ENCODE peak calls at places on chromosomes 13 and 19, in six cellular contexts. V is coronary artery, R is Calu3, F is HCT116, G is bronchial epithelial cell, C is ascending aorta. E is an unnamed sample.

GRCh38 chr13:47415048-47415447 is 518.2 kb upstream of the HTR2A start:
- DNase-seq in F (no peak), G (no peak), V (no peak), C (no peak), R (no peak), E (no peak)

GRCh38 chr13:95137096-95137495 is 164.2 kb downstream of the ABCC4 start:
- DNase-seq in V (no peak), R (no peak), G (peak; percentile 21), F (no peak), C (no peak), E (no peak)

GRCh38 chr19:23785982-23786381 is 27.3 kb upstream of the ZNF681 start:
- DNase-seq in R (no peak), F (no peak), G (no peak), V (no peak), C (no peak), E (no peak)

GRCh38 chr19:40219721-40220276 is 1.6 kb upstream of the TTC9B start:
- DNase-seq in G (peak; percentile 90), F (peak; percentile 76), V (no peak), C (no peak), R (peak; percentile 78), E (no peak)

GRCh38 chr19:29487432-29487831 is 38.4 kb upstream of the VSTM2B start:
- DNase-seq in C (no peak), V (no peak), R (no peak), F (no peak), G (no peak), E (peak; percentile 62)

GRCh38 chr19:3125900-3126524 is 9.8 kb upstream of the GNA15 start:
- DNase-seq in C (no peak), F (peak; percentile 60), V (no peak), G (peak; percentile 38), R (peak; percentile 79), E (no peak)

GRCh38 chr19:40358773-40359172 is 10.3 kb downstream of the PLD3 start:
- DNase-seq in F (no peak), G (no peak), V (no peak), C (peak; percentile 33), R (no peak), E (no peak)

GRCh38 chr13:113297370-113297871 is 382 bp downstream of the LAMP1 start:
- DNase-seq in G (peak; percentile 26), C (no peak), V (peak; percentile 79), R (no peak), F (no peak), E (peak; percentile 86)

GRCh38 chr19:34155686-34156085 is 16.6 kb upstream of the LSM14A start:
- DNase-seq in C (no peak), G (peak; percentile 15), F (no peak), V (no peak), R (no peak), E (no peak)

GRCh38 chr19:47469719-47470118 is 2.0 kb downstream of the SLC8A2 start:
- DNase-seq in C (no peak), R (no peak), F (no peak), G (no peak), V (no peak), E (no peak)

GRCh38 chr13:45352031-45352430 is 11.0 kb upstream of the TPT1 start:
- DNase-seq in G (peak; percentile 89), V (no peak), F (no peak), R (no peak), C (no peak), E (no peak)

GRCh38 chr19:44072543-44073401 is 813 bp downstream of the ZNF284 start:
- DNase-seq in V (no peak), C (no peak), F (no peak), G (peak; percentile 14), R (peak; percentile 7), E (no peak)

GRCh38 chr19:4748589-4748988 is 24.9 kb upstream of the DPP9 start:
- DNase-seq in F (no peak), R (no peak), G (no peak), V (no peak), C (no peak), E (no peak)

GRCh38 chr13:27607125-27607524 is 13.2 kb downstream of the LNX2 start:
- DNase-seq in C (no peak), G (peak; percentile 87), F (peak; percentile 56), R (peak; percentile 26), V (no peak), E (no peak)

GRCh38 chr19:23766951-23767350 is 8.3 kb upstream of the ZNF681 start:
- DNase-seq in R (no peak), F (no peak), C (no peak), V (no peak), G (no peak), E (no peak)

GRCh38 chr19:52658595-52658994 is 20.4 kb upstream of the ZNF83 start:
- DNase-seq in C (no peak), R (no peak), G (no peak), V (no peak), F (no peak), E (no peak)

GRCh38 chr19:4508698-4509097 is 9.6 kb downstream of the PLIN4 start:
- DNase-seq in V (no peak), F (no peak), C (no peak), R (no peak), G (no peak), E (no peak)

GRCh38 chr19:32296694-32297093 is 48.7 kb upstream of the ZNF507 start:
- DNase-seq in F (no peak), R (no peak), G (no peak), V (no peak), C (no peak), E (no peak)

GRCh38 chr13:59360108-59360507 is 803.6 kb downstream of the DIAPH3 start:
- DNase-seq in C (no peak), R (no peak), G (no peak), F (no peak), V (no peak), E (no peak)

GRCh38 chr19:30180691-30181090 is 191.5 kb upstream of the ZNF536 start:
- DNase-seq in R (no peak), F (no peak), C (no peak), G (no peak), V (no peak), E (no peak)

GRCh38 chr13:95588134-95588533 is 35.6 kb downstream of the CLDN10 start:
- DNase-seq in G (peak; percentile 94), F (no peak), V (no peak), C (no peak), R (no peak), E (no peak)

GRCh38 chr19:5166262-5166661 is 174.3 kb downstream of the PTPRS start:
- DNase-seq in F (no peak), G (peak; percentile 65), V (no peak), C (no peak), R (no peak), E (no peak)

GRCh38 chr19:2255112-2255845 is 938 bp downstream of the JSRP1 start:
- DNase-seq in V (no peak), C (no peak), F (no peak), G (no peak), R (no peak), E (no peak)

GRCh38 chr13:76764429-76764828 is 121.8 kb downstream of the KCTD12 start:
- DNase-seq in C (peak; percentile 20), F (no peak), R (peak; percentile 1), V (peak; percentile 75), G (peak; percentile 30), E (no peak)

GRCh38 chr13:21948781-21949474 is 278.1 kb downstream of the FGF9 start:
- DNase-seq in R (no peak), C (no peak), G (no peak), V (no peak), F (no peak), E (no peak)

GRCh38 chr13:39602277-39602613 is 748 bp downstream of the LHFPL6 start:
- DNase-seq in R (no peak), V (no peak), G (no peak), C (no peak), F (no peak), E (no peak)

GRCh38 chr13:110302154-110302553 is 4.8 kb downstream of the COL4A1 start:
- DNase-seq in V (no peak), F (no peak), G (no peak), R (no peak), C (no peak), E (no peak)

GRCh38 chr13:19713186-19713965 is 69.4 kb downstream of the PSPC1 start:
- DNase-seq in G (peak; percentile 57), V (no peak), C (no peak), R (no peak), F (no peak), E (no peak)

GRCh38 chr19:36114763-36115452 is at the start of gene POLR2I:
- DNase-seq in R (peak; percentile 99), C (peak; percentile 100), V (peak; percentile 100), F (peak; percentile 99), G (peak; percentile 98), E (peak; percentile 100)
- TF ChIP-seq CTCF in R (no peak), C (no peak), V (no peak), F (no peak), G (no peak), E (no peak)

DNA sequence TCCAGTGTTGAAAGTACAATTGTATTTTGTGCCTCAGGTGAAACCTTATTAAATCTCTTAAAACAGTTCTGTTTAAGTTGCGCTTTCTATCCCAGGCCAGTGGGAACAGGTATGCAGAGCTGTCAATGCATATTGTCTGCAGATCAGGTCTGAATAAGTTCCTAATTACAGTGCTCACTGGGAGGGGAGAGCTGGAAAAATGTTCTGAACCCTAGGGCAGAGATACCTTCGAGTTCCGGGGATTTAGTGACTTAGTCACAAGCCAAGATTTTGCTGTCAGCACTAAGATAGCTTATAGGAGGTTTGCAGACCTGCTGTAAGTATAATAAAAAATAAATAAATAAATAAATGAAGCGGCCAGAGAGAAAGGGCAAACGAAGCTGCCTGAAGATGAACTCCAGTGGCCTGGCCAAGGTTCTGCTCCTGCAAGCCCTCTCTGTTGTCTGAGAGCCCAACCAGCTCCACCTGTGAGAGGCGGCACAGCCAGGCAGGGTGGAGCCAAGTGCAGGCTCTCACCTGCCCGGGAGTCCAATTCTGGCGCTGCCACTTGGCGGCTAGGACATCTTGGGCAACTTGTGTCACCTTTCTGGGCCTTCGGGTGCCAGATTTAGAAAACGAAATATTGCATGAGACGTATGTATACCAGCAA is 97.9 kb upstream of the SLC7A1 start:
- DNase-seq in V (peak; percentile 41), R (peak; percentile 44), C (no peak), F (no peak), G (peak; percentile 50), E (peak; percentile 78)
- TF ChIP-seq CTCF in V (no peak), R (no peak), C (no peak), F (no peak), G (no peak), E (no peak)

GRCh38 chr19:41933693-41934426 is 5.6 kb upstream of the ERFL start:
- DNase-seq in G (no peak), R (no peak), F (no peak), V (no peak), C (no peak), E (no peak)

GRCh38 chr19:41933131-41933458 is 4.8 kb upstream of the ERFL start:
- DNase-seq in G (no peak), R (no peak), V (no peak), F (no peak), C (no peak), E (no peak)

GRCh38 chr19:41935781-41936415 is 7.6 kb upstream of the ERFL start:
- DNase-seq in G (no peak), R (no peak), V (no peak), F (no peak), C (no peak), E (no peak)

GRCh38 chr19:41936416-41936850 is 8.2 kb upstream of the ERFL start:
- DNase-seq in R (no peak), F (no peak), G (peak; percentile 55), C (no peak), V (no peak), E (no peak)

GRCh38 chr19:41934849-41935374 is 6.7 kb upstream of the ERFL start:
- DNase-seq in V (no peak), C (no peak), F (peak; percentile 43), R (peak; percentile 88), G (no peak), E (peak; percentile 92)
- TF ChIP-seq CTCF in V (peak; percentile 63), C (peak; percentile 68), F (peak; percentile 82), R (peak; percentile 86), G (peak; percentile 86), E (peak; percentile 89)

GRCh38 chr19:50562996-50563395 is 5.2 kb downstream of the LRRC4B start:
- DNase-seq in R (no peak), F (no peak), C (no peak), G (no peak), V (no peak), E (no peak)
- TF ChIP-seq CTCF in R (no peak), F (no peak), C (no peak), G (no peak), V (no peak), E (no peak)